ENCODE peak calls at places on chromosomes 2 and 18, in ten cellular contexts. Q, K, J, X, Z, M, V, C, H and L are unnamed samples.

GRCh38 chr2:71566271-71566858 is 113.0 kb downstream of the DYSF start:
- DNase-seq in M (no peak), H (no peak), C (no peak), Z (no peak), V (no peak), X (no peak), Q (peak), K (no peak), J (no peak), L (no peak)

GRCh38 chr2:230231251-230231650 is 5.7 kb downstream of the SP140 start:
- DNase-seq in V (no peak), J (no peak), Q (no peak), X (no peak), M (no peak), Z (no peak), C (no peak), K (no peak), H (no peak), L (no peak)

GRCh38 chr18:34223164-34223892 is 1.4 kb downstream of the NOL4 start:
- DNase-seq in K (no peak), Z (no peak), C (no peak), Q (no peak), X (no peak), V (no peak), J (peak), M (no peak), H (peak), L (peak)

GRCh38 chr2:176637497-176638166 is 368.4 kb downstream of the MTX2 start:
- DNase-seq in X (peak), V (no peak), Z (no peak), C (peak), Q (peak), K (no peak), J (peak), M (peak), H (peak), L (peak)

GRCh38 chr2:169928463-169928864 is 101.2 kb downstream of the UBR3 start:
- DNase-seq in Z (peak), V (no peak), M (no peak), H (no peak), X (no peak), Q (peak), K (no peak), J (peak), C (peak), L (peak)

GRCh38 chr2:39696072-39696471 is 30.4 kb downstream of the TMEM178A start:
- DNase-seq in H (no peak), Q (peak), M (no peak), C (peak), X (no peak), Z (no peak), J (peak), K (peak), V (no peak), L (peak)

GRCh38 chr2:12982149-12982584 is 265.4 kb downstream of the TRIB2 start:
- DNase-seq in M (no peak), V (no peak), Z (no peak), K (no peak), C (peak), Q (peak), J (no peak), H (no peak), X (no peak), L (peak)

GRCh38 chr2:19575618-19576017 is 217.2 kb upstream of the OSR1 start:
- DNase-seq in X (no peak), Z (no peak), C (peak), H (no peak), Q (peak), J (no peak), K (no peak), V (no peak), M (no peak), L (no peak)

GRCh38 chr2:196131949-196132925 is 39.1 kb downstream of the STK17B start:
- DNase-seq in J (no peak), Z (no peak), H (no peak), M (no peak), C (peak), X (peak), K (no peak), V (no peak), Q (no peak), L (no peak)

GRCh38 chr2:236090027-236090382 is 78.2 kb downstream of the GBX2 start:
- DNase-seq in M (no peak), H (no peak), V (no peak), C (no peak), X (no peak), Z (no peak), J (no peak), K (no peak), Q (no peak), L (no peak)

GRCh38 chr2:149601141-149601796 is 13.7 kb upstream of the MMADHC start:
- DNase-seq in V (no peak), Z (no peak), C (peak), H (no peak), J (no peak), X (no peak), Q (no peak), M (no peak), K (no peak), L (peak)

GRCh38 chr2:105888625-105889024 is 143.9 kb downstream of the NCK2 start:
- DNase-seq in Z (no peak), Q (no peak), J (no peak), H (no peak), V (no peak), X (no peak), M (no peak), K (peak), C (peak), L (peak)

GRCh38 chr2:172972005-172972619 is 103.5 kb upstream of the MAP3K20 start:
- DNase-seq in X (peak), V (no peak), J (peak), K (no peak), M (peak), C (peak), H (peak), Z (peak), Q (no peak), L (peak)

GRCh38 chr18:11310476-11311086 is 161.2 kb upstream of the PIEZO2 start:
- DNase-seq in H (peak), K (peak), M (peak), Q (no peak), C (peak), V (no peak), X (no peak), Z (no peak), J (peak), L (peak)

GRCh38 chr2:170073288-170073687 is 104.7 kb upstream of the MYO3B start:
- DNase-seq in M (no peak), V (peak), J (no peak), C (no peak), K (no peak), X (no peak), Q (peak), H (no peak), Z (peak), L (peak)

GRCh38 chr2:120937736-120938131 is 202.1 kb downstream of the GLI2 start:
- DNase-seq in X (no peak), K (no peak), J (no peak), Q (peak), V (no peak), Z (no peak), C (no peak), H (no peak), M (no peak), L (no peak)

GRCh38 chr18:58287626-58288289 is 243.7 kb downstream of the NEDD4L start:
- DNase-seq in Q (no peak), C (no peak), X (no peak), K (no peak), V (no peak), Z (no peak), M (no peak), H (no peak), J (no peak), L (peak)